ENCODE peak calls at places on chromosomes 13 and 19, in nine cellular contexts. M is heart left ventricle; X is body of pancreas; Z is AML-193; U is GDM1; Y is GM03348; D is AG09309; R is suprapubic skin; O is stimulated activated CD8-positive, alpha-beta memory T cell treated with anti-CD3 and anti-CD28 coated beads, Interleukin-2, amount 100 ng/mL, for 48 hours. I is an unnamed sample.

GRCh38 chr13:98300956-98301641 is 124.0 kb upstream of the RNF113B start:
- DNase-seq in O (no peak), R (no peak), U (no peak), Z (no peak), D (no peak), X (peak), Y (peak), M (no peak), I (no peak)

GRCh38 chr19:50003810-50004419 is 21.3 kb downstream of the VRK3 start:
- DNase-seq in X (no peak), U (peak), Z (peak), R (no peak), M (no peak), D (peak), Y (peak), O (peak), I (peak)

GRCh38 chr13:44972956-44973581 is 16.2 kb downstream of the NUFIP1 start:
- DNase-seq in R (no peak), X (no peak), D (no peak), O (no peak), U (no peak), Y (peak), Z (peak), M (no peak), I (no peak)

GRCh38 chr13:28684257-28684656 is 25.3 kb downstream of the POMP start:
- DNase-seq in Z (no peak), M (no peak), U (no peak), R (no peak), D (no peak), X (no peak), O (no peak), Y (no peak), I (no peak)

GRCh38 chr19:22422220-22422619 is at the start of gene ZNF98:
- DNase-seq in Y (no peak), O (no peak), R (no peak), X (peak), Z (no peak), M (peak), U (no peak), D (no peak), I (peak)

GRCh38 chr13:99093997-99094396 is 106.7 kb upstream of the UBAC2 start:
- DNase-seq in R (no peak), M (no peak), O (no peak), U (no peak), Y (no peak), X (no peak), D (no peak), Z (no peak), I (no peak)

GRCh38 chr13:99208845-99209527 is 8.3 kb downstream of the UBAC2 start:
- DNase-seq in M (no peak), U (no peak), Y (no peak), O (no peak), D (no peak), X (no peak), Z (no peak), R (no peak), I (no peak)

GRCh38 chr19:19040417-19040816 is 7.0 kb downstream of the ARMC6 start:
- DNase-seq in O (no peak), Z (no peak), X (peak), R (no peak), D (peak), U (no peak), Y (peak), M (no peak), I (peak)

GRCh38 chr13:106182404-106182803 is 353.1 kb downstream of the EFNB2 start:
- DNase-seq in X (no peak), Z (peak), Y (peak), M (no peak), R (no peak), O (no peak), U (peak), D (peak), I (no peak)

GRCh38 chr19:47321582-47321981 is 10.4 kb upstream of the C5AR2 start:
- DNase-seq in M (no peak), U (no peak), X (no peak), Y (no peak), O (no peak), R (no peak), D (no peak), Z (no peak), I (no peak)

GRCh38 chr13:23411220-23411619 is 22.3 kb downstream of the SACS start:
- DNase-seq in Z (no peak), Y (no peak), M (no peak), R (no peak), D (no peak), O (no peak), X (no peak), U (no peak), I (no peak)

GRCh38 chr13:42272115-42272756 is at the start of gene AKAP11:
- DNase-seq in R (peak), Y (peak), O (peak), M (peak), X (peak), D (no peak), U (peak), Z (peak), I (peak)

GRCh38 chr13:112990783-112991182 is 21.8 kb downstream of the MCF2L start:
- DNase-seq in O (no peak), M (no peak), Z (no peak), Y (no peak), U (no peak), D (no peak), R (no peak), X (peak), I (peak)

GRCh38 chr19:41811981-41812380 is 15.6 kb downstream of the CEACAM3 start:
- DNase-seq in R (no peak), Z (no peak), X (no peak), D (no peak), U (no peak), M (no peak), Y (no peak), O (no peak), I (no peak)

GRCh38 chr13:75635101-75635620 is 969 bp upstream of the LMO7 start:
- DNase-seq in D (no peak), X (no peak), Y (peak), U (no peak), M (peak), R (no peak), Z (no peak), O (no peak), I (no peak)

GRCh38 chr19:49104229-49104864 is 9.8 kb upstream of the LIN7B start:
- DNase-seq in D (no peak), Y (no peak), O (no peak), Z (no peak), M (no peak), U (no peak), X (no peak), R (no peak), I (no peak)

GRCh38 chr13:32883501-32883900 is 132.7 kb upstream of the KL start:
- DNase-seq in Z (no peak), D (no peak), O (no peak), U (no peak), Y (peak), X (no peak), R (no peak), M (no peak), I (no peak)

GRCh38 chr13:103031332-103031873 is 34.8 kb downstream of the SLC10A2 start:
- DNase-seq in U (no peak), O (no peak), D (no peak), Z (no peak), R (no peak), X (no peak), M (no peak), Y (no peak), I (no peak)

GRCh38 chr19:5128932-5129389 is 160.0 kb downstream of the KDM4B start:
- DNase-seq in R (no peak), U (no peak), M (peak), O (no peak), D (no peak), Z (no peak), Y (no peak), X (peak), I (no peak)

GRCh38 chr13:104571161-104571889 is 1505.1 kb upstream of the SLC10A2 start:
- DNase-seq in Z (peak), Y (peak), R (no peak), O (no peak), U (no peak), M (peak), D (no peak), X (peak), I (peak)

GRCh38 chr13:102846261-102847015 is 606 bp downstream of the ERCC5 start:
- DNase-seq in U (peak), X (peak), D (no peak), O (no peak), M (peak), R (peak), Z (peak), Y (peak), I (peak)

GRCh38 chr13:65159803-65160202 is 2070.3 kb downstream of the PCDH9 start:
- DNase-seq in X (no peak), U (no peak), O (no peak), M (no peak), Z (no peak), Y (no peak), R (no peak), D (no peak), I (no peak)

GRCh38 chr19:33664744-33665143 is 43.0 kb downstream of the CHST8 start:
- DNase-seq in Z (no peak), Y (no peak), R (no peak), X (no peak), M (no peak), D (no peak), U (no peak), O (no peak), I (no peak)

GRCh38 chr19:8004723-8005513 is 523 bp downstream of the ELAVL1 start:
- DNase-seq in X (no peak), U (no peak), O (no peak), M (no peak), D (no peak), Z (no peak), Y (peak), R (no peak), I (no peak)

GRCh38 chr19:17841810-17842662 is 5.7 kb downstream of the JAK3 start:
- DNase-seq in Z (no peak), U (no peak), X (peak), R (no peak), M (peak), Y (peak), O (peak), D (no peak), I (peak)

GRCh38 chr13:51283361-51283760 is 56.1 kb upstream of the SERPINE3 start:
- DNase-seq in O (no peak), Y (no peak), D (no peak), U (no peak), X (no peak), M (no peak), R (no peak), Z (no peak), I (no peak)

GRCh38 chr13:80664930-80665329 is 324.0 kb upstream of the SPRY2 start:
- DNase-seq in X (no peak), D (no peak), Y (no peak), Z (no peak), O (no peak), M (no peak), R (no peak), U (no peak), I (no peak)

I was measured in ureter.